ENCODE peak calls at places on chromosomes 16 and 17, in seven cellular contexts. One of them, this sample, is unnamed. For H3K4me1, the result is how much of the 10 kb centered on the place peaks cover.

GRCh38 chr17:67477687-67478086 is 100.6 kb downstream of the PITPNC1 start:
- DNase-seq in mesendoderm: no peak
- DNase-seq in A549: no peak
- DNase-seq in hepatocyte: no peak
- DNase-seq in mucosa of descending colon: no peak
- DNase-seq in uterus: no peak
- DNase-seq in neuronal stem cell: no peak
- DNase-seq in this sample: no peak

GRCh38 chr17:79622201-79622601 is 11.3 kb upstream of the RBFOX3 start:
- DNase-seq in mucosa of descending colon: peak
- DNase-seq in A549: no peak
- DNase-seq in hepatocyte: no peak
- DNase-seq in neuronal stem cell: no peak
- DNase-seq in uterus: peak
- DNase-seq in mesendoderm: no peak
- DNase-seq in this sample: no peak

GRCh38 chr17:70137451-70138230 is 31.7 kb upstream of the KCNJ2 start:
- DNase-seq in mesendoderm: peak
- DNase-seq in A549: peak
- DNase-seq in uterus: peak
- DNase-seq in hepatocyte: peak
- DNase-seq in mucosa of descending colon: no peak
- DNase-seq in neuronal stem cell: no peak
- DNase-seq in this sample: no peak

GRCh38 chr16:58563235-58563634 is 47.9 kb downstream of the SETD6 start:
- DNase-seq in hepatocyte: no peak
- DNase-seq in A549: no peak
- DNase-seq in mesendoderm: no peak
- DNase-seq in uterus: no peak
- DNase-seq in mucosa of descending colon: no peak
- DNase-seq in neuronal stem cell: no peak
- DNase-seq in this sample: no peak

GRCh38 chr16:28974007-28974436 is 556 bp upstream of the SPNS1 start:
- DNase-seq in neuronal stem cell: peak
- DNase-seq in mesendoderm: peak
- DNase-seq in uterus: peak
- DNase-seq in A549: peak
- DNase-seq in hepatocyte: peak
- DNase-seq in mucosa of descending colon: no peak
- DNase-seq in this sample: peak

GRCh38 chr16:88686062-88686438 is 257 bp downstream of the SNAI3 start:
- DNase-seq in mesendoderm: no peak
- DNase-seq in hepatocyte: peak
- DNase-seq in A549: no peak
- DNase-seq in uterus: no peak
- DNase-seq in neuronal stem cell: no peak
- DNase-seq in mucosa of descending colon: peak
- DNase-seq in this sample: no peak

GRCh38 chr17:54916721-54917120 is 16.1 kb downstream of the TOM1L1 start:
- DNase-seq in mesendoderm: no peak
- DNase-seq in mucosa of descending colon: no peak
- DNase-seq in uterus: no peak
- DNase-seq in hepatocyte: no peak
- DNase-seq in neuronal stem cell: no peak
- DNase-seq in A549: no peak
- DNase-seq in this sample: no peak

GRCh38 chr17:33511670-33512069 is 218.6 kb upstream of the ASIC2 start:
- DNase-seq in A549: no peak
- DNase-seq in hepatocyte: no peak
- DNase-seq in uterus: no peak
- DNase-seq in mucosa of descending colon: no peak
- DNase-seq in mesendoderm: no peak
- DNase-seq in neuronal stem cell: no peak
- DNase-seq in this sample: no peak

GRCh38 chr16:66741131-66741900 is 10.1 kb downstream of the DYNC1LI2 start:
- DNase-seq in hepatocyte: peak
- DNase-seq in mesendoderm: peak
- DNase-seq in uterus: peak
- DNase-seq in A549: peak
- DNase-seq in mucosa of descending colon: peak
- DNase-seq in neuronal stem cell: no peak
- DNase-seq in this sample: no peak

DNA sequence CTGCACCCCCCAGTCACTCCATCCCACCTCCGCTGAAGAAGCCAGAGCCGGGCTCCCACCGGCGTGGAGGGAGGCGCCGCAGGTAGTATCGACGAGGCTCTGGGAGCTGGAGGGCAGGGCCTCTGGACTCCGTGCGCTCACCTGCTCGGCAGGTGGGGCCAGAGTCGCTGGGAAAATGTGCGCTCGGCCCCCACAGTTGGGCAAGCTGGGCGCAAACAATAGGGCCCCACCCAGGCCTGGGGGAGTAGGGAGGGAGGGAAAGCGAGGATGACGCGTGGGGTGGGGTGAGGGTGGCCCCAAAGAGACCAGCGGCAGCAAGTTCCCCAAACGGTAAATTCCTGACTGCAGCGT is 660 bp downstream of the JUP start:
- DNase-seq in A549: peak
- DNase-seq in mucosa of descending colon: peak
- DNase-seq in uterus: peak
- DNase-seq in hepatocyte: peak
- DNase-seq in neuronal stem cell: no peak
- DNase-seq in mesendoderm: peak
- DNase-seq in this sample: peak
- H3K4me1 ChIP-seq in A549: under half
- H3K4me1 ChIP-seq in mucosa of descending colon: under half
- H3K4me1 ChIP-seq in uterus: under half
- H3K4me1 ChIP-seq in hepatocyte: under half
- H3K4me1 ChIP-seq in neuronal stem cell: under half
- H3K4me1 ChIP-seq in mesendoderm: under half
- H3K4me1 ChIP-seq in this sample: under half

GRCh38 chr17:17826340-17826708 is 10.5 kb downstream of the SREBF1 start:
- DNase-seq in hepatocyte: no peak
- DNase-seq in A549: no peak
- DNase-seq in mesendoderm: no peak
- DNase-seq in neuronal stem cell: no peak
- DNase-seq in mucosa of descending colon: no peak
- DNase-seq in uterus: no peak
- DNase-seq in this sample: no peak
- H3K4me3 ChIP-seq in hepatocyte: no peak
- H3K4me3 ChIP-seq in A549: no peak
- H3K4me3 ChIP-seq in mesendoderm: no peak
- H3K4me3 ChIP-seq in neuronal stem cell: no peak
- H3K4me3 ChIP-seq in mucosa of descending colon: no peak
- H3K4me3 ChIP-seq in uterus: no peak
- H3K4me3 ChIP-seq in this sample: no peak

GRCh38 chr17:46192211-46192483 is 1.1 kb downstream of the KANSL1 start:
- DNase-seq in hepatocyte: no peak
- DNase-seq in uterus: no peak
- DNase-seq in mesendoderm: no peak
- DNase-seq in neuronal stem cell: no peak
- DNase-seq in mucosa of descending colon: no peak
- DNase-seq in A549: no peak
- DNase-seq in this sample: no peak
- H3K4me1 ChIP-seq in hepatocyte: under half
- H3K4me1 ChIP-seq in uterus: under half
- H3K4me1 ChIP-seq in mesendoderm: under half
- H3K4me1 ChIP-seq in neuronal stem cell: under half
- H3K4me1 ChIP-seq in mucosa of descending colon: under half
- H3K4me1 ChIP-seq in A549: half or more
- H3K4me1 ChIP-seq in this sample: under half

DNA sequence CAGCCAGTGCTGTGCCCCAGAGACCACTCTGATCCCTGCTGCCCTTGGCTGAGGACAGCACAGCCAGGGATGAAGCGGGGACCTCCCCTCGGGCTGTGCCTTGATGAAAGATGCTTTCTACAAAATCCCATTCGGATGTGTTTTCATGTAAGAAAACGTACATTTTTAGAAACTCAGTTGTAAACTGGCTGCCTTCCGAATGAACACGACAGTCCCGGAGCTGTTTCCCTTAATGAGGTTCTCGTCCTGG is 181.4 kb downstream of the SEC14L1 start:
- DNase-seq in mesendoderm: no peak
- DNase-seq in uterus: no peak
- DNase-seq in A549: no peak
- DNase-seq in neuronal stem cell: no peak
- DNase-seq in mucosa of descending colon: no peak
- DNase-seq in hepatocyte: no peak
- DNase-seq in this sample: no peak
- H3K4me3 ChIP-seq in mesendoderm: no peak
- H3K4me3 ChIP-seq in uterus: no peak
- H3K4me3 ChIP-seq in A549: peak
- H3K4me3 ChIP-seq in neuronal stem cell: no peak
- H3K4me3 ChIP-seq in mucosa of descending colon: no peak
- H3K4me3 ChIP-seq in hepatocyte: no peak
- H3K4me3 ChIP-seq in this sample: no peak

GRCh38 chr16:57533618-57534336 is 2.6 kb downstream of the CCDC102A start:
- DNase-seq in neuronal stem cell: no peak
- DNase-seq in A549: no peak
- DNase-seq in mucosa of descending colon: peak
- DNase-seq in mesendoderm: no peak
- DNase-seq in uterus: peak
- DNase-seq in hepatocyte: no peak
- DNase-seq in this sample: no peak
- H3K4me1 ChIP-seq in neuronal stem cell: under half
- H3K4me1 ChIP-seq in A549: half or more
- H3K4me1 ChIP-seq in mucosa of descending colon: under half
- H3K4me1 ChIP-seq in mesendoderm: under half
- H3K4me1 ChIP-seq in uterus: under half
- H3K4me1 ChIP-seq in hepatocyte: under half
- H3K4me1 ChIP-seq in this sample: under half

DNA sequence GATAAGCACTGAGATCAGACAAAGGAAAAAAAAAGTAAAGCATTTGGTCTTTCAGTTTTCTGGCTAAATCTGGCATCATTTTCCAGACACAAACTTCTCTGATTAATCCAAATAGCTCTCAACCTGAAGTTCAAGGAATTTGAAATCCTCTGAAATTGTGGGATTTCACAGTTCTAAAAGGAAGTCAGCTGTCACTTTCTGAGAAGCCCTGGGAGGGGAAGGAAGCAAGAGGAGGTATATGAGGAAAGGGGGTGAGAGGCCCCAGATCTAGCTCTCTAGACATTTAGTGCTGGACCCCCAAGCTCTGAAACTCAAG is 17.5 kb upstream of the HOXB9 start:
- DNase-seq in uterus: no peak
- DNase-seq in mesendoderm: no peak
- DNase-seq in neuronal stem cell: no peak
- DNase-seq in mucosa of descending colon: no peak
- DNase-seq in hepatocyte: no peak
- DNase-seq in A549: no peak
- DNase-seq in this sample: no peak
- H3K4me3 ChIP-seq in uterus: no peak
- H3K4me3 ChIP-seq in mesendoderm: no peak
- H3K4me3 ChIP-seq in neuronal stem cell: no peak
- H3K4me3 ChIP-seq in mucosa of descending colon: no peak
- H3K4me3 ChIP-seq in hepatocyte: no peak
- H3K4me3 ChIP-seq in A549: peak
- H3K4me3 ChIP-seq in this sample: no peak

This sample was measured in neural progenitor cell.